ENCODE peak calls at places on chromosomes 12 and 14, in eight cellular contexts. C is HepG2, N is suprapubic skin, A is stomach, J is GM23338, S is K562, H is transverse colon, M is prostate gland. R is an unnamed sample.

GRCh38 chr14:104953097-104953496 is 25.1 kb downstream of the AHNAK2 start:
- DNase-seq in C (no peak), N (no peak), A (no peak), J (no peak), S (no peak), H (no peak), M (no peak), R (no peak)

GRCh38 chr14:51644215-51644969 is 7.3 kb upstream of the FRMD6 start:
- DNase-seq in C (no peak), N (no peak), A (no peak), J (no peak), S (no peak), H (no peak), M (no peak), R (no peak)

GRCh38 chr12:116299548-116300150 is 22.2 kb upstream of the MED13L start:
- DNase-seq in C (no peak), N (no peak), A (no peak), J (no peak), S (no peak), H (no peak), M (no peak), R (no peak)

GRCh38 chr12:67070604-67071003 is 198.6 kb upstream of the CAND1 start:
- DNase-seq in C (no peak), N (no peak), A (no peak), J (no peak), S (no peak), H (no peak), M (no peak), R (no peak)

GRCh38 chr12:89390802-89391673 is 38.7 kb upstream of the DUSP6 start:
- DNase-seq in C (peak), N (no peak), A (no peak), J (no peak), S (peak), H (peak), M (no peak), R (no peak)

GRCh38 chr12:101792046-101792931 is 38.5 kb downstream of the GNPTAB start:
- DNase-seq in C (no peak), N (no peak), A (no peak), J (peak), S (no peak), H (no peak), M (no peak), R (no peak)

GRCh38 chr12:96219700-96220206 is 25.6 kb downstream of the ELK3 start:
- DNase-seq in C (peak), N (no peak), A (no peak), J (no peak), S (no peak), H (no peak), M (no peak), R (peak)

GRCh38 chr12:14256555-14257169 is 108.8 kb upstream of the ATF7IP start:
- DNase-seq in C (peak), N (peak), A (peak), J (peak), S (peak), H (peak), M (peak), R (peak)

GRCh38 chr12:121799175-121799841 is 4.5 kb upstream of the SETD1B start:
- DNase-seq in C (peak), N (peak), A (peak), J (peak), S (peak), H (peak), M (peak), R (peak)

GRCh38 chr14:21863289-21863688 is 189.7 kb upstream of the OR4E1 start:
- DNase-seq in C (no peak), N (no peak), A (no peak), J (no peak), S (no peak), H (no peak), M (no peak), R (no peak)

GRCh38 chr12:121202407-121203355 is 7.2 kb upstream of the P2RX4 start:
- DNase-seq in C (no peak), N (no peak), A (no peak), J (no peak), S (peak), H (no peak), M (no peak), R (no peak)

GRCh38 chr14:63248211-63248610 is 44.0 kb downstream of the RHOJ start:
- DNase-seq in C (no peak), N (no peak), A (no peak), J (no peak), S (no peak), H (no peak), M (no peak), R (no peak)

GRCh38 chr12:32217354-32218310 is 111.0 kb downstream of the BICD1 start:
- DNase-seq in C (no peak), N (no peak), A (no peak), J (no peak), S (no peak), H (peak), M (no peak), R (no peak)

GRCh38 chr12:94717112-94717511 is 66.8 kb upstream of the TMCC3 start:
- DNase-seq in C (no peak), N (no peak), A (no peak), J (peak), S (no peak), H (no peak), M (no peak), R (no peak)

GRCh38 chr14:64704145-64704742 is at the start of gene PLEKHG3:
- DNase-seq in C (peak), N (peak), A (peak), J (peak), S (peak), H (peak), M (peak), R (no peak)
- TF ChIP-seq POLR2AphosphoS5 in C (no peak), N (peak), A (peak), J (peak), S (no peak), H (peak), M (peak), R (peak)

GRCh38 chr12:55702861-55703260 is 4.8 kb downstream of the ITGA7 start:
- DNase-seq in C (no peak), N (no peak), A (no peak), J (no peak), S (no peak), H (no peak), M (no peak), R (no peak)

GRCh38 chr12:55703976-55704761 is 3.5 kb downstream of the ITGA7 start:
- DNase-seq in C (no peak), N (no peak), A (no peak), J (no peak), S (no peak), H (no peak), M (no peak), R (no peak)

GRCh38 chr12:55704824-55705780 is 2.6 kb downstream of the ITGA7 start:
- DNase-seq in C (peak), N (no peak), A (no peak), J (no peak), S (no peak), H (no peak), M (no peak), R (no peak)

GRCh38 chr12:55705802-55706402 is 1.8 kb downstream of the ITGA7 start:
- DNase-seq in C (no peak), N (no peak), A (no peak), J (peak), S (peak), H (no peak), M (no peak), R (no peak)

DNA sequence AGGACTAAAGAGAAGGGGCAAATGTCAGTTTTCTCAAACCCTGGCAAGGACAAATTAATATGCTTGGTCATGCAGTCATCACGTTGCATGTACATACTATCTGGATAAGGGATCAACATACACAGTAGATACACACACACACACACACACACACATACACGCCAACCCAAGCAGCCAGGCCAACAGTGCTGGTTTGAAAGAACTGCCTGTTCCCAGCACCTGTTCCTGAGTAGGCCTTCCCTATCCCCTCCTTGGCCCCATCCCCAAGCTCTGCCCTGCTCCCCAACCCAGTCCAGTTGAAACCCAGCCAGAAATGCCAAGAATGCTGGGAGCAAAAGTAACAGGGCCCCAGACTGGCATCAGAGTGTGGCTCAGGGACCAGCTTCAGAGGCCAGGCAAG is 4.4 kb downstream of the ITGA7 start:
- DNase-seq in C (no peak), N (peak), A (peak), J (no peak), S (no peak), H (no peak), M (no peak), R (no peak)
- TF ChIP-seq POLR2AphosphoS5 in C (no peak), N (no peak), A (no peak), J (no peak), S (no peak), H (no peak), M (no peak), R (no peak)

GRCh38 chr14:50229646-50230045 is 1.7 kb downstream of the SOS2 start:
- DNase-seq in C (no peak), N (no peak), A (no peak), J (no peak), S (no peak), H (no peak), M (no peak), R (no peak)

GRCh38 chr14:50228313-50228712 is 3.1 kb downstream of the SOS2 start:
- DNase-seq in C (no peak), N (no peak), A (no peak), J (no peak), S (no peak), H (no peak), M (no peak), R (no peak)

GRCh38 chr14:50231475-50232275 is at the start of gene SOS2:
- DNase-seq in C (peak), N (peak), A (peak), J (peak), S (peak), H (peak), M (peak), R (peak)

GRCh38 chr14:50232276-50232642 is 881 bp upstream of the SOS2 start:
- DNase-seq in C (no peak), N (no peak), A (no peak), J (peak), S (peak), H (no peak), M (no peak), R (no peak)

GRCh38 chr14:50230601-50231474 is 540 bp downstream of the SOS2 start:
- DNase-seq in C (peak), N (peak), A (peak), J (peak), S (peak), H (peak), M (peak), R (peak)
- TF ChIP-seq POLR2AphosphoS5 in C (peak), N (no peak), A (no peak), J (no peak), S (peak), H (peak), M (peak), R (no peak)

GRCh38 chr12:108312885-108313203 is 26.3 kb downstream of the CMKLR1 start:
- DNase-seq in C (peak), N (peak), A (no peak), J (no peak), S (no peak), H (no peak), M (no peak), R (no peak)
- TF ChIP-seq POLR2AphosphoS5 in C (no peak), N (no peak), A (no peak), J (no peak), S (no peak), H (no peak), M (no peak), R (no peak)

GRCh38 chr14:24437736-24438067 is 4.9 kb downstream of the SDR39U1 start:
- DNase-seq in C (no peak), N (no peak), A (no peak), J (no peak), S (no peak), H (no peak), M (no peak), R (no peak)

GRCh38 chr14:24437020-24437735 is 5.4 kb downstream of the SDR39U1 start:
- DNase-seq in C (no peak), N (peak), A (no peak), J (peak), S (no peak), H (no peak), M (no peak), R (no peak)

GRCh38 chr14:24435998-24436354 is 6.2 kb downstream of the KHNYN start:
- DNase-seq in C (no peak), N (no peak), A (no peak), J (no peak), S (no peak), H (no peak), M (no peak), R (no peak)

GRCh38 chr14:24435192-24435810 is 5.5 kb downstream of the KHNYN start:
- DNase-seq in C (no peak), N (peak), A (no peak), J (no peak), S (no peak), H (no peak), M (no peak), R (no peak)

GRCh38 chr14:24436355-24437019 is 6.1 kb downstream of the SDR39U1 start:
- DNase-seq in C (peak), N (peak), A (no peak), J (peak), S (peak), H (no peak), M (no peak), R (peak)
- TF ChIP-seq POLR2AphosphoS5 in C (peak), N (no peak), A (no peak), J (no peak), S (no peak), H (peak), M (peak), R (no peak)

GRCh38 chr12:132079190-132079589 is 64.9 kb downstream of the DDX51 start:
- DNase-seq in C (no peak), N (no peak), A (no peak), J (no peak), S (no peak), H (no peak), M (no peak), R (no peak)
- TF ChIP-seq POLR2AphosphoS5 in C (no peak), N (no peak), A (no peak), J (no peak), S (no peak), H (no peak), M (no peak), R (no peak)

GRCh38 chr12:131930510-131930909 is 1.4 kb downstream of the PUS1 start:
- DNase-seq in C (no peak), N (no peak), A (no peak), J (no peak), S (no peak), H (no peak), M (no peak), R (no peak)

GRCh38 chr12:131933387-131933786 is 4.3 kb downstream of the PUS1 start:
- DNase-seq in C (no peak), N (no peak), A (no peak), J (no peak), S (no peak), H (no peak), M (no peak), R (no peak)

GRCh38 chr12:131938082-131938481 is 9.0 kb downstream of the PUS1 start:
- DNase-seq in C (no peak), N (peak), A (no peak), J (no peak), S (no peak), H (no peak), M (no peak), R (no peak)

GRCh38 chr12:131939007-131939406 is 9.9 kb downstream of the PUS1 start:
- DNase-seq in C (no peak), N (peak), A (no peak), J (no peak), S (no peak), H (peak), M (no peak), R (no peak)

GRCh38 chr12:131934535-131934934 is 5.5 kb downstream of the PUS1 start:
- DNase-seq in C (no peak), N (no peak), A (no peak), J (no peak), S (no peak), H (no peak), M (no peak), R (no peak)
- TF ChIP-seq POLR2AphosphoS5 in C (no peak), N (no peak), A (no peak), J (no peak), S (no peak), H (no peak), M (no peak), R (no peak)

GRCh38 chr14:102942069-102942468 is 19.6 kb downstream of the AMN start:
- DNase-seq in C (no peak), N (no peak), A (no peak), J (no peak), S (no peak), H (no peak), M (no peak), R (no peak)

GRCh38 chr14:102945346-102946130 is 23.1 kb downstream of the AMN start:
- DNase-seq in C (no peak), N (peak), A (no peak), J (no peak), S (no peak), H (no peak), M (no peak), R (no peak)

GRCh38 chr14:102943454-102943853 is 21.0 kb downstream of the AMN start:
- DNase-seq in C (no peak), N (no peak), A (no peak), J (no peak), S (no peak), H (no peak), M (no peak), R (no peak)

GRCh38 chr14:102944448-102945330 is 22.2 kb downstream of the AMN start:
- DNase-seq in C (no peak), N (no peak), A (no peak), J (no peak), S (no peak), H (no peak), M (no peak), R (no peak)

DNA sequence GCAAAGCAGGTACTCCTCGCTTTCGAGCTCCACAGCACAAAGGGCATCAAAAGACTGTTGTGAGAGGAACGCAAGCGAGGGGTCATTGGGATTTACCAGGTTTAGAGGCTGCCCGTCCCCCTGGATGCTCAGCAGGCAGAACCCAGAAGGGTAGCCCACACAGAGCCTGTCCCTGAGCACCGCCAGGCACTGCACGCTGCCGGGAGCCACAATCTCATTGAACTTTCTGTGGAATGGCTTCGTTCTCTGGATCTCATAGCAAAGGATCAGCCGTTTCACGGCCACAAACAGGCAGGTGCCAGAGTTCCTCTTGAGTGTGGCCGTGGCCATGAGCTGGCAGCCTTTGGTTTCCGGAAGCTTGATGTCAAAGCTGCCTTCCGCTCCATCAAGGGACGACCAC is 21.5 kb downstream of the AMN start:
- DNase-seq in C (no peak), N (no peak), A (no peak), J (no peak), S (no peak), H (no peak), M (no peak), R (no peak)
- TF ChIP-seq POLR2AphosphoS5 in C (no peak), N (no peak), A (no peak), J (no peak), S (no peak), H (no peak), M (no peak), R (no peak)

R was measured in HCT116.